ENCODE peak calls at places on chromosomes 12 and 14, in seven cellular contexts. One of them, this sample, is unnamed.
A peak's percentile ranks its signal among the peaks of the same experiment; 100 is the strongest.

GRCh38 chr14:39430762-39431415 is 1.3 kb downstream of the FBXO33 start:
- DNase-seq in dorsolateral prefrontal cortex: no peak
- DNase-seq in A549: peak; percentile 4
- DNase-seq in HFF-Myc: no peak
- DNase-seq in fibroblast of mammary gland: peak; percentile 24
- DNase-seq in spleen: peak; percentile 83
- DNase-seq in glutamatergic neuron: no peak
- DNase-seq in this sample: no peak

GRCh38 chr12:1994429-1995143 is 9.7 kb downstream of the DCP1B start:
- DNase-seq in spleen: no peak
- DNase-seq in glutamatergic neuron: no peak
- DNase-seq in HFF-Myc: no peak
- DNase-seq in A549: no peak
- DNase-seq in fibroblast of mammary gland: no peak
- DNase-seq in dorsolateral prefrontal cortex: no peak
- DNase-seq in this sample: no peak

GRCh38 chr12:53193040-53193439 is 12.3 kb upstream of the CSAD start:
- DNase-seq in fibroblast of mammary gland: no peak
- DNase-seq in dorsolateral prefrontal cortex: no peak
- DNase-seq in glutamatergic neuron: no peak
- DNase-seq in HFF-Myc: no peak
- DNase-seq in spleen: no peak
- DNase-seq in A549: no peak
- DNase-seq in this sample: no peak

GRCh38 chr12:107990325-107990724 is 138.8 kb upstream of the WSCD2 start:
- DNase-seq in dorsolateral prefrontal cortex: peak; percentile 50
- DNase-seq in fibroblast of mammary gland: peak; percentile 22
- DNase-seq in glutamatergic neuron: peak; percentile 78
- DNase-seq in spleen: no peak
- DNase-seq in HFF-Myc: no peak
- DNase-seq in A549: peak; percentile 49
- DNase-seq in this sample: no peak

GRCh38 chr12:106918746-106919145 is 37.0 kb upstream of the TMEM263 start:
- DNase-seq in dorsolateral prefrontal cortex: no peak
- DNase-seq in glutamatergic neuron: peak; percentile 18
- DNase-seq in A549: peak; percentile 43
- DNase-seq in fibroblast of mammary gland: peak; percentile 9
- DNase-seq in spleen: no peak
- DNase-seq in HFF-Myc: no peak
- DNase-seq in this sample: no peak

GRCh38 chr12:128531153-128531552 is 264.2 kb downstream of the TMEM132C start:
- DNase-seq in glutamatergic neuron: no peak
- DNase-seq in fibroblast of mammary gland: no peak
- DNase-seq in spleen: no peak
- DNase-seq in HFF-Myc: no peak
- DNase-seq in A549: peak; percentile 4
- DNase-seq in dorsolateral prefrontal cortex: no peak
- DNase-seq in this sample: no peak

GRCh38 chr14:106174206-106174605 is 647.8 kb downstream of the TMEM121 start:
- DNase-seq in spleen: peak; percentile 62
- DNase-seq in HFF-Myc: no peak
- DNase-seq in fibroblast of mammary gland: no peak
- DNase-seq in glutamatergic neuron: no peak
- DNase-seq in dorsolateral prefrontal cortex: no peak
- DNase-seq in A549: no peak
- DNase-seq in this sample: no peak

GRCh38 chr12:54010053-54010971 is 1.5 kb downstream of the HOXC8 start:
- DNase-seq in dorsolateral prefrontal cortex: no peak
- DNase-seq in HFF-Myc: no peak
- DNase-seq in spleen: no peak
- DNase-seq in glutamatergic neuron: no peak
- DNase-seq in A549: no peak
- DNase-seq in fibroblast of mammary gland: no peak
- DNase-seq in this sample: no peak

GRCh38 chr12:126191037-126191891 is 1126.0 kb downstream of the AACS start:
- DNase-seq in fibroblast of mammary gland: no peak
- DNase-seq in HFF-Myc: no peak
- DNase-seq in glutamatergic neuron: peak; percentile 40
- DNase-seq in dorsolateral prefrontal cortex: peak; percentile 49
- DNase-seq in A549: no peak
- DNase-seq in spleen: peak; percentile 77
- DNase-seq in this sample: no peak

GRCh38 chr12:104957388-104958008 is 592 bp downstream of the SLC41A2 start:
- DNase-seq in glutamatergic neuron: no peak
- DNase-seq in HFF-Myc: no peak
- DNase-seq in A549: peak; percentile 36
- DNase-seq in spleen: no peak
- DNase-seq in fibroblast of mammary gland: no peak
- DNase-seq in dorsolateral prefrontal cortex: no peak
- DNase-seq in this sample: no peak

GRCh38 chr12:93137656-93138612 is 208.8 kb upstream of the EEA1 start:
- DNase-seq in glutamatergic neuron: no peak
- DNase-seq in HFF-Myc: peak; percentile 83
- DNase-seq in A549: peak; percentile 60
- DNase-seq in fibroblast of mammary gland: peak; percentile 96
- DNase-seq in dorsolateral prefrontal cortex: no peak
- DNase-seq in spleen: no peak
- DNase-seq in this sample: no peak

GRCh38 chr12:74790958-74791357 is 253.3 kb downstream of the ATXN7L3B start:
- DNase-seq in dorsolateral prefrontal cortex: no peak
- DNase-seq in HFF-Myc: no peak
- DNase-seq in spleen: no peak
- DNase-seq in glutamatergic neuron: no peak
- DNase-seq in fibroblast of mammary gland: no peak
- DNase-seq in A549: no peak
- DNase-seq in this sample: no peak

GRCh38 chr12:90045559-90045958 is 336.9 kb upstream of the ATP2B1 start:
- DNase-seq in HFF-Myc: no peak
- DNase-seq in spleen: no peak
- DNase-seq in A549: no peak
- DNase-seq in glutamatergic neuron: no peak
- DNase-seq in dorsolateral prefrontal cortex: no peak
- DNase-seq in fibroblast of mammary gland: no peak
- DNase-seq in this sample: no peak

GRCh38 chr12:88325076-88325827 is 183.1 kb downstream of the TMTC3 start:
- DNase-seq in A549: peak; percentile 65
- DNase-seq in glutamatergic neuron: no peak
- DNase-seq in spleen: no peak
- DNase-seq in HFF-Myc: peak; percentile 78
- DNase-seq in dorsolateral prefrontal cortex: no peak
- DNase-seq in fibroblast of mammary gland: peak; percentile 97
- DNase-seq in this sample: no peak

GRCh38 chr14:37019488-37019887 is 152.9 kb downstream of the SLC25A21 start:
- DNase-seq in glutamatergic neuron: no peak
- DNase-seq in HFF-Myc: no peak
- DNase-seq in A549: no peak
- DNase-seq in dorsolateral prefrontal cortex: no peak
- DNase-seq in fibroblast of mammary gland: no peak
- DNase-seq in spleen: no peak
- DNase-seq in this sample: no peak

GRCh38 chr12:76310110-76310509 is 38.1 kb downstream of the BBS10 start:
- DNase-seq in spleen: no peak
- DNase-seq in glutamatergic neuron: no peak
- DNase-seq in fibroblast of mammary gland: peak; percentile 47
- DNase-seq in dorsolateral prefrontal cortex: no peak
- DNase-seq in HFF-Myc: no peak
- DNase-seq in A549: peak; percentile 52
- DNase-seq in this sample: no peak

GRCh38 chr12:53067074-53067992 is 11.9 kb downstream of the SPRYD3 start:
- DNase-seq in dorsolateral prefrontal cortex: no peak
- DNase-seq in fibroblast of mammary gland: no peak
- DNase-seq in glutamatergic neuron: no peak
- DNase-seq in A549: no peak
- DNase-seq in spleen: no peak
- DNase-seq in HFF-Myc: no peak
- DNase-seq in this sample: no peak

GRCh38 chr14:104432611-104433231 is 146.8 kb upstream of the C14orf180 start:
- DNase-seq in dorsolateral prefrontal cortex: peak; percentile 26
- DNase-seq in spleen: no peak
- DNase-seq in A549: no peak
- DNase-seq in fibroblast of mammary gland: no peak
- DNase-seq in glutamatergic neuron: no peak
- DNase-seq in HFF-Myc: no peak
- DNase-seq in this sample: no peak

GRCh38 chr12:28585146-28585545 is 394.9 kb downstream of the CCDC91 start:
- DNase-seq in fibroblast of mammary gland: no peak
- DNase-seq in A549: no peak
- DNase-seq in HFF-Myc: no peak
- DNase-seq in glutamatergic neuron: no peak
- DNase-seq in spleen: no peak
- DNase-seq in dorsolateral prefrontal cortex: no peak
- DNase-seq in this sample: no peak

GRCh38 chr14:101019974-101020710 is 116.6 kb upstream of the RTL1 start:
- DNase-seq in HFF-Myc: no peak
- DNase-seq in dorsolateral prefrontal cortex: no peak
- DNase-seq in fibroblast of mammary gland: no peak
- DNase-seq in A549: no peak
- DNase-seq in glutamatergic neuron: no peak
- DNase-seq in spleen: peak; percentile 47
- DNase-seq in this sample: peak; percentile 44

GRCh38 chr12:52735106-52735505 is 31.8 kb upstream of the KRT77 start:
- DNase-seq in HFF-Myc: no peak
- DNase-seq in dorsolateral prefrontal cortex: no peak
- DNase-seq in glutamatergic neuron: no peak
- DNase-seq in fibroblast of mammary gland: no peak
- DNase-seq in A549: no peak
- DNase-seq in spleen: no peak
- DNase-seq in this sample: no peak

GRCh38 chr12:17592472-17592871 is 497.5 kb downstream of the RERGL start:
- DNase-seq in spleen: no peak
- DNase-seq in HFF-Myc: no peak
- DNase-seq in fibroblast of mammary gland: no peak
- DNase-seq in A549: no peak
- DNase-seq in dorsolateral prefrontal cortex: no peak
- DNase-seq in glutamatergic neuron: no peak
- DNase-seq in this sample: no peak

GRCh38 chr14:104750658-104751057 is 2.3 kb upstream of the SIVA1 start:
- DNase-seq in spleen: peak; percentile 57
- DNase-seq in HFF-Myc: no peak
- DNase-seq in fibroblast of mammary gland: no peak
- DNase-seq in dorsolateral prefrontal cortex: no peak
- DNase-seq in glutamatergic neuron: no peak
- DNase-seq in A549: peak; percentile 48
- DNase-seq in this sample: no peak

GRCh38 chr14:89965839-89966238 is 10.1 kb downstream of the TDP1 start:
- DNase-seq in spleen: no peak
- DNase-seq in A549: no peak
- DNase-seq in HFF-Myc: no peak
- DNase-seq in fibroblast of mammary gland: no peak
- DNase-seq in glutamatergic neuron: no peak
- DNase-seq in dorsolateral prefrontal cortex: no peak
- DNase-seq in this sample: no peak

GRCh38 chr14:35855886-35856481 is 29.8 kb downstream of the BRMS1L start:
- DNase-seq in glutamatergic neuron: no peak
- DNase-seq in spleen: no peak
- DNase-seq in A549: no peak
- DNase-seq in dorsolateral prefrontal cortex: no peak
- DNase-seq in fibroblast of mammary gland: no peak
- DNase-seq in HFF-Myc: no peak
- DNase-seq in this sample: no peak

GRCh38 chr14:90903101-90903500 is 86.9 kb upstream of the TTC7B start:
- DNase-seq in spleen: no peak
- DNase-seq in fibroblast of mammary gland: peak; percentile 64
- DNase-seq in glutamatergic neuron: peak; percentile 40
- DNase-seq in A549: peak; percentile 63
- DNase-seq in dorsolateral prefrontal cortex: peak; percentile 48
- DNase-seq in HFF-Myc: peak; percentile 39
- DNase-seq in this sample: no peak

GRCh38 chr12:30902001-30902400 is 24.5 kb upstream of the TSPAN11 start:
- DNase-seq in spleen: no peak
- DNase-seq in fibroblast of mammary gland: peak; percentile 42
- DNase-seq in HFF-Myc: no peak
- DNase-seq in A549: no peak
- DNase-seq in dorsolateral prefrontal cortex: no peak
- DNase-seq in glutamatergic neuron: no peak
- DNase-seq in this sample: no peak
- TF ChIP-seq CTCF in spleen: no peak
- TF ChIP-seq CTCF in fibroblast of mammary gland: no peak
- TF ChIP-seq CTCF in HFF-Myc: no peak
- TF ChIP-seq CTCF in A549: no peak
- TF ChIP-seq CTCF in dorsolateral prefrontal cortex: no peak
- TF ChIP-seq CTCF in glutamatergic neuron: no peak
- TF ChIP-seq CTCF in this sample: no peak

GRCh38 chr12:47817272-47818006 is 2.3 kb downstream of the HDAC7 start:
- DNase-seq in HFF-Myc: no peak
- DNase-seq in fibroblast of mammary gland: peak; percentile 46
- DNase-seq in dorsolateral prefrontal cortex: no peak
- DNase-seq in glutamatergic neuron: no peak
- DNase-seq in A549: no peak
- DNase-seq in spleen: peak; percentile 71
- DNase-seq in this sample: peak; percentile 64
- TF ChIP-seq CTCF in HFF-Myc: peak; percentile 32
- TF ChIP-seq CTCF in fibroblast of mammary gland: peak; percentile 46
- TF ChIP-seq CTCF in dorsolateral prefrontal cortex: no peak
- TF ChIP-seq CTCF in glutamatergic neuron: no peak
- TF ChIP-seq CTCF in A549: peak; percentile 20
- TF ChIP-seq CTCF in spleen: no peak
- TF ChIP-seq CTCF in this sample: peak; percentile 73

GRCh38 chr12:10621278-10621677 is 7.9 kb upstream of the MAGOHB start:
- DNase-seq in dorsolateral prefrontal cortex: no peak
- DNase-seq in spleen: no peak
- DNase-seq in glutamatergic neuron: no peak
- DNase-seq in A549: no peak
- DNase-seq in fibroblast of mammary gland: no peak
- DNase-seq in HFF-Myc: no peak
- DNase-seq in this sample: no peak

GRCh38 chr12:10623131-10623530 is 9.7 kb upstream of the MAGOHB start:
- DNase-seq in dorsolateral prefrontal cortex: no peak
- DNase-seq in spleen: no peak
- DNase-seq in A549: no peak
- DNase-seq in fibroblast of mammary gland: peak; percentile 33
- DNase-seq in glutamatergic neuron: no peak
- DNase-seq in HFF-Myc: no peak
- DNase-seq in this sample: no peak

GRCh38 chr12:10620078-10620779 is 6.8 kb upstream of the MAGOHB start:
- DNase-seq in spleen: no peak
- DNase-seq in fibroblast of mammary gland: no peak
- DNase-seq in dorsolateral prefrontal cortex: no peak
- DNase-seq in glutamatergic neuron: no peak
- DNase-seq in HFF-Myc: no peak
- DNase-seq in A549: no peak
- DNase-seq in this sample: no peak

GRCh38 chr12:10624631-10625030 is 11.2 kb upstream of the MAGOHB start:
- DNase-seq in spleen: no peak
- DNase-seq in fibroblast of mammary gland: no peak
- DNase-seq in HFF-Myc: no peak
- DNase-seq in dorsolateral prefrontal cortex: no peak
- DNase-seq in glutamatergic neuron: no peak
- DNase-seq in A549: no peak
- DNase-seq in this sample: no peak
- TF ChIP-seq CTCF in spleen: no peak
- TF ChIP-seq CTCF in fibroblast of mammary gland: no peak
- TF ChIP-seq CTCF in HFF-Myc: no peak
- TF ChIP-seq CTCF in dorsolateral prefrontal cortex: no peak
- TF ChIP-seq CTCF in glutamatergic neuron: no peak
- TF ChIP-seq CTCF in A549: no peak
- TF ChIP-seq CTCF in this sample: no peak

DNA sequence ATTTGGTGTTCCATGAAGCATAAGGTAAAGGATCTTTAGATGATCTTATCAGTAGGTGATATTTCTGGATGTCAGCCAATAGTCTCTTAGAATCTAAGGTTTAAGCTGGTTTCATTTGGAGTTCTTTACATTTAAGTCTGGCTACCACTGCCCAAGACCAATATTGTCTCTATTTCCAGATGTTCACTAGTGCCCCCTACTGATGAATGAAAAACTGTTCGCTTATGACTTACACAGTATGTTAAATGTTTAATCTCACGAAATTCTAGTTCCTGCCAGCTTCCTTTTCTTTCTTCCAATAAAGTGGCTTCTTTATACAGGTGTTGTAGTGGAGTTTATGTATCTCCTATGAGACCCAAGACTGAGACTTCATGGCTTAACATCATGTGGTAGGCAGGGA is 31.8 kb upstream of the MIS18BP1 start:
- DNase-seq in spleen: no peak
- DNase-seq in dorsolateral prefrontal cortex: no peak
- DNase-seq in HFF-Myc: no peak
- DNase-seq in A549: peak; percentile 24
- DNase-seq in fibroblast of mammary gland: peak; percentile 2
- DNase-seq in glutamatergic neuron: no peak
- DNase-seq in this sample: no peak
- TF ChIP-seq CTCF in spleen: no peak
- TF ChIP-seq CTCF in dorsolateral prefrontal cortex: no peak
- TF ChIP-seq CTCF in HFF-Myc: peak; percentile 17
- TF ChIP-seq CTCF in A549: no peak
- TF ChIP-seq CTCF in fibroblast of mammary gland: peak; percentile 18
- TF ChIP-seq CTCF in glutamatergic neuron: no peak
- TF ChIP-seq CTCF in this sample: peak; percentile 34

This sample was measured in chondrocyte.